ENCODE peak calls at places on chromosomes 11 and 22, in six cellular contexts. U is A549, K is GM12878, B is IMR-90, L is K562, A is HepG2. W is an unnamed sample.
A peak's percentile ranks its signal among the peaks of the same experiment; 100 is the strongest.

GRCh38 chr11:67397986-67398660 is 3.5 kb downstream of the PPP1CA start:
- DNase-seq in U (no peak), K (no peak), B (no peak), L (no peak), A (no peak), W (no peak)

GRCh38 chr11:12986194-12986898 is 22.8 kb upstream of the RASSF10 start:
- DNase-seq in U (no peak), K (no peak), B (no peak), L (no peak), A (no peak), W (no peak)

GRCh38 chr11:116614306-116615210 is 158.2 kb downstream of the BUD13 start:
- DNase-seq in U (no peak), K (no peak), B (no peak), L (no peak), A (no peak), W (no peak)

GRCh38 chr11:2535673-2536439 is 91.0 kb downstream of the KCNQ1 start:
- DNase-seq in U (no peak), K (no peak), B (no peak), L (no peak), A (no peak), W (no peak)

GRCh38 chr11:1988667-1989317 is 8.8 kb downstream of the H19 start:
- DNase-seq in U (no peak), K (no peak), B (no peak), L (no peak), A (peak; percentile 78), W (no peak)

GRCh38 chr11:78708388-78708787 is 133.7 kb upstream of the NARS2 start:
- DNase-seq in U (no peak), K (no peak), B (peak; percentile 39), L (no peak), A (no peak), W (no peak)

GRCh38 chr11:47436726-47437125 is 10.5 kb upstream of the PSMC3 start:
- DNase-seq in U (no peak), K (no peak), B (no peak), L (no peak), A (no peak), W (no peak)

GRCh38 chr22:25105817-25106650 is 93.6 kb upstream of the CRYBB3 start:
- DNase-seq in U (no peak), K (no peak), B (no peak), L (no peak), A (no peak), W (no peak)

GRCh38 chr11:126467471-126467870 is 112.0 kb downstream of the ST3GAL4 start:
- DNase-seq in U (no peak), K (no peak), B (no peak), L (no peak), A (no peak), W (no peak)

GRCh38 chr11:27174026-27174425 is 133.4 kb downstream of the BBOX1 start:
- DNase-seq in U (no peak), K (no peak), B (no peak), L (no peak), A (peak; percentile 8), W (no peak)

GRCh38 chr11:68946416-68947090 is 34.2 kb downstream of the MRGPRD start:
- DNase-seq in U (peak; percentile 31), K (no peak), B (peak; percentile 89), L (no peak), A (no peak), W (no peak)

GRCh38 chr22:42967933-42968332 is 47.0 kb downstream of the PACSIN2 start:
- DNase-seq in U (no peak), K (no peak), B (no peak), L (peak; percentile 53), A (no peak), W (no peak)

GRCh38 chr22:24996420-24996952 is 44.0 kb downstream of the KIAA1671 start:
- DNase-seq in U (peak; percentile 27), K (no peak), B (no peak), L (no peak), A (no peak), W (peak; percentile 67)

GRCh38 chr11:50174975-50175374 is 142.3 kb downstream of the OR4C45 start:
- DNase-seq in U (no peak), K (no peak), B (no peak), L (no peak), A (no peak), W (no peak)

GRCh38 chr11:108223449-108224149 is 732 bp downstream of the ATM start:
- DNase-seq in U (no peak), K (no peak), B (peak; percentile 22), L (peak; percentile 56), A (no peak), W (no peak)

DNA sequence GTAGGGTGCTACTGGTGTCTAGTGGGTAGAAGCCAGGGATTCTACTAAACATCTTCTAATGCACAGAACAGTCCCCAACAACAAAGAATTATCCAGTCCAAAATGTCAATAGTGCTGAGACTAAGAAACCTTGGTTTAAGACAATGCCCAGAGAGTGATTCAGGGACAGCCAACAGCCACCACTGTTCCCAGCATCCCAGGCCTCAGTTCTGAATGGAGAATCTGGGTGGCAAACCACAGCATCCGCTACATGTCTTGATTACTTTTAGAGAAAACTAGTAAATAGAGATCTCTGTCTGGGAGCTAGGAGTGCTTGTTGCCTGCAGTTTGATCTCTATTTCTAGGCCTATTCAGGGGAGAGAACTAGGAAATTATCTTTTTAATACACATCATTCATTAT is 20.9 kb upstream of the SIK2 start:
- DNase-seq in U (no peak), K (no peak), B (no peak), L (no peak), A (no peak), W (no peak)
- TF ChIP-seq BHLHE40 in U (no peak), K (no peak), B (no peak), L (no peak), A (no peak), W (no peak)

GRCh38 chr11:63694518-63694917 is 13.2 kb downstream of the RTN3 start:
- DNase-seq in U (no peak), K (no peak), B (no peak), L (no peak), A (no peak), W (no peak)

GRCh38 chr11:63698976-63699733 is 17.9 kb downstream of the RTN3 start:
- DNase-seq in U (no peak), K (no peak), B (no peak), L (no peak), A (no peak), W (no peak)

GRCh38 chr11:63705526-63705925 is 24.2 kb downstream of the RTN3 start:
- DNase-seq in U (no peak), K (no peak), B (no peak), L (no peak), A (no peak), W (no peak)

GRCh38 chr11:63699906-63700305 is 18.6 kb downstream of the RTN3 start:
- DNase-seq in U (no peak), K (no peak), B (no peak), L (no peak), A (no peak), W (no peak)
- TF ChIP-seq BHLHE40 in U (no peak), K (no peak), B (no peak), L (no peak), A (no peak), W (no peak)

GRCh38 chr22:44597616-44598015 is 99.6 kb upstream of the RTL6 start:
- DNase-seq in U (no peak), K (no peak), B (peak; percentile 29), L (no peak), A (no peak), W (no peak)
- TF ChIP-seq BHLHE40 in U (no peak), K (no peak), B (no peak), L (no peak), A (no peak), W (no peak)

DNA sequence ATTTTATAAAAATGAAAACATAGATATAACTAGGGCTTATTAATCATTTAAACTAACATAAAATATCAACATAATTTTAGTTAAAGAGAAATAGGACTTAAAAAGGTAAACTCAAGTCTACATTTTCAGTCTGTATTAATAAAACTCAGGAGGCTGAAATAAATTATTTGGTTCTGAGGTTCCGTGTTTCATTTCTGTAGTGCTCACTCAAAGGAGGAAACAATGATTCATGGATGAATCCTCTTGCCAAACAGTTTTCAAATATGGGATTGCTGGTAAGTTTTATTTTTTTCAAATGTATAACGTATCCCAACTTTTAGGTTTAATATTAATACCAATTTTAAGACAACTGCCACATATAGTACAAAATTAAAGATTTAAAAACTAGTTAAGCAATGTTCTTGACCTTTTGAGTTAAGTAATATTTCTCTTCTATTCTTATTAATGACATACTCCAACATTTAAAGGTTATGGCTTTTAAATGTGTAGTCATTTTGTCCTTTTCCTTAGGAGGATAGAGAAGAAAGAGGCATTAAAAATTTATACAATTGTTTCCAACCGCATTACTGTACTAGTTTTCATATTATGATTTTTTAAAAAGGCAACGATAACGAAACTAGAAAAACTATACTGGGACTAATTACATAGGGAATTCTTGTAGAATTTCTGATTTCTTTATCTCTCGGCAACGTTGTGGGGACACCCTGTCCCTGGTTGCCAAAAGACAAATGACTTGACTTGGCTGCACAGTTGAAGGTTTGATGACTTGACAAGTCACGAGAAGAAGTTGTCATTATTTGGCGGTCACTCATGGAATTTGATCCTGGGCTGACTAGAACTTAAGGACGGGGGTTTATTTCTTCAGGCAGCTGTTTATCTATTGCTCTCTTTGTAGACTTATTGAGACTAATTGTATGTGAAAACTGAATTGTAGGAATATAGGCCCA is 69.2 kb upstream of the ADSL start:
- DNase-seq in U (no peak), K (no peak), B (peak; percentile 51), L (no peak), A (no peak), W (no peak)
- TF ChIP-seq BHLHE40 in U (no peak), K (no peak), B (no peak), L (no peak), A (no peak), W (no peak)

DNA sequence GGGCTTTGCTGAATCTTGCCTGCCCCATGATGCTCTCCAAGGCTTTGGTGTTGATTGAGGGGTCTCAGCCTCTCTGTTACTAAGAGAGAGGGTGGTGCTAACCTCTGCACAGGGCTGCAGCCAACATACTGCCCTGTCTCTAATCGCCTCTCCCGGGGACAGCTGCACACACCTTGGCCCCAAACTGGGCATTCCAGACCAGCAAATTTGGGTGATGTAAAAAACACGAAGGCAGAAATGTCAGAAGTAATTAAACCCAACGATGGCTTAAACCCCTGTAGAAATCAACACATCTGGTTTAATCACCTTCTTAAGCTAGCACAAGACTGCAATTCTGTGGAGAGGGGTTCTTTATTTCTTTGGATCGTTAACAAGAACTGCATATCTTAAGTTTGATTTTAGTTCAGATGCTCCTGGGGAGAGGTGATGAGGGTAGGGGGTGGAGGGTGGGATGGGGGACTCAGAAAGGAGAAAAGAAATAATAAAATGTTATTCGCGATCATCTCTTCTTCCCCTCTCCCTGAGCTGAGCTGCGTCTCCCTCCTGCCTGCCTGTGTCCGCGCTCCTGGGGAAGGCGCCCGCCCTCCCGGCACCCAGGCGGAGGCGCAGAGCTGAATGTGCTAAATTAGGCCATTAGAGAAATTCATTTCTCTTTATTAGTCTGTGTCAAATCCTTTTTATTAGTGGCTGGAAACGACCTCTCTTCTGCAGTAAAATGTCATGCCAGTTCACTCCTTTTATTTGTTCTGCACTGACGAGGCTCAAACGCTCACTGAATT is 116.3 kb downstream of the FEZ1 start:
- DNase-seq in U (no peak), K (no peak), B (no peak), L (no peak), A (no peak), W (no peak)
- TF ChIP-seq BHLHE40 in U (no peak), K (no peak), B (no peak), L (no peak), A (no peak), W (no peak)

GRCh38 chr22:23058063-23058462 is 12.3 kb upstream of the GNAZ start:
- DNase-seq in U (no peak), K (no peak), B (no peak), L (no peak), A (no peak), W (no peak)
- TF ChIP-seq BHLHE40 in U (no peak), K (no peak), B (no peak), L (no peak), A (no peak), W (no peak)